ENCODE peak calls at places on chromosomes 12 and 14, in four cellular contexts. Q, C, W and D are unnamed samples.

GRCh38 chr14:40656301-40656700 is 950.4 kb upstream of the LRFN5 start:
- DNase-seq in Q (no peak), W (no peak), C (no peak), D (no peak)

GRCh38 chr12:76455582-76456345 is 103.8 kb downstream of the OSBPL8 start:
- DNase-seq in W (peak), Q (no peak), C (no peak), D (no peak)

GRCh38 chr12:11500222-11500860 is 105.0 kb upstream of the PRB2 start:
- DNase-seq in Q (peak), W (peak), C (peak), D (peak)

GRCh38 chr12:11706509-11707331 is 57.2 kb downstream of the ETV6 start:
- DNase-seq in W (no peak), Q (no peak), C (no peak), D (no peak)

GRCh38 chr12:13609874-13610273 is 371.5 kb downstream of the GRIN2B start:
- DNase-seq in C (no peak), Q (no peak), W (no peak), D (no peak)

GRCh38 chr12:124565071-124565491 is 2.3 kb downstream of the NCOR2 start:
- DNase-seq in Q (no peak), W (peak), C (no peak), D (no peak)

GRCh38 chr14:82872494-82872893 is 1338.8 kb upstream of the SEL1L start:
- DNase-seq in Q (no peak), C (no peak), W (no peak), D (no peak)

GRCh38 chr12:47075192-47076084 is 4.0 kb upstream of the PCED1B start:
- DNase-seq in W (no peak), Q (no peak), C (no peak), D (no peak)

GRCh38 chr14:78700236-78700635 is 530.1 kb downstream of the NRXN3 start:
- DNase-seq in C (no peak), Q (no peak), W (no peak), D (no peak)

GRCh38 chr14:49893309-49894213 is 679 bp downstream of the ARF6 start:
- DNase-seq in W (peak), Q (peak), C (peak), D (peak)

GRCh38 chr14:99602054-99602787 is 1.8 kb downstream of the CCDC85C start:
- DNase-seq in W (no peak), Q (no peak), C (no peak), D (no peak)

GRCh38 chr14:30679032-30679431 is 56.9 kb downstream of the SCFD1 start:
- DNase-seq in C (no peak), W (no peak), Q (no peak), D (no peak)

GRCh38 chr14:30680036-30680435 is 57.9 kb downstream of the SCFD1 start:
- DNase-seq in W (no peak), Q (no peak), C (no peak), D (no peak)

GRCh38 chr14:30681752-30682355 is 59.7 kb downstream of the SCFD1 start:
- DNase-seq in C (no peak), W (no peak), Q (no peak), D (no peak)
- TF ChIP-seq CTCF in C (no peak), W (peak), Q (peak), D (no peak)

GRCh38 chr12:112196476-112196875 is 71.1 kb downstream of the TRAFD1 start:
- DNase-seq in Q (no peak), W (peak), C (no peak), D (no peak)

GRCh38 chr12:112194601-112195247 is 69.4 kb downstream of the TRAFD1 start:
- DNase-seq in C (no peak), Q (no peak), W (no peak), D (no peak)

GRCh38 chr12:112199136-112199535 is 73.8 kb downstream of the TRAFD1 start:
- DNase-seq in C (no peak), Q (no peak), W (no peak), D (no peak)

GRCh38 chr12:112192475-112192874 is 67.1 kb downstream of the TRAFD1 start:
- DNase-seq in W (no peak), Q (no peak), C (no peak), D (no peak)

DNA sequence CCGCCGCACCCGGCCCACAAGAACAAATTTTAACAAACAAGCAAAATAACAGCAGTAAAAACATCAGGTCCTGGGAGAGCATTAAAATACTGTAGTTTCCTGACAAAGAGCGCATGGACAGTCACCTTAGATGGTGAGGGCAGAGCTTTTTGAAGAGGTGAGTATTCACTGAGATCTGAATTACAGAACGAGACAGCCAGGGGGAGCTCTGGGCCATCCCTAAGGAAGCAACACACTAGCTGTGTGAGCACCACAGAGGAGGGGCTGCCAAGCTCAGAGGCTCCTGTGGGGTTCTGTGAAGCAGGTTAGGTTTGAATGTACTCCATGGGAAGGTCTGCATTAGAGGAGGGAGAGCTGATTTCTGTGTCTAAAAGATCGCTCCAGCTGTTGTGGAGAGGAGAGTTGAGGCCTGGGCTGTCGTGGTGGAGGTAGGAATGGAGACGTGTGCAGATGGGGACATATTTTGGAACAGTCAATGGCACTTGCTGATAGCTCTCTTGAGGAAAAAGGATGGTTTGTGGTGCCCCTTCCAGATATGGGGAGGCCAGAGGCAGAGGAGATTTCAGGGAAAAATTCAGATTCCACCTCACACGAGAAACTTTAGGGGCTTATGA is 72.9 kb downstream of the TRAFD1 start:
- DNase-seq in C (no peak), Q (peak), W (peak), D (no peak)
- TF ChIP-seq CTCF in C (no peak), Q (peak), W (peak), D (peak)

GRCh38 chr12:22665476-22665875 is 40.5 kb downstream of the ETNK1 start:
- DNase-seq in Q (no peak), W (no peak), C (no peak), D (no peak)
- TF ChIP-seq CTCF in Q (no peak), W (no peak), C (no peak), D (no peak)

DNA sequence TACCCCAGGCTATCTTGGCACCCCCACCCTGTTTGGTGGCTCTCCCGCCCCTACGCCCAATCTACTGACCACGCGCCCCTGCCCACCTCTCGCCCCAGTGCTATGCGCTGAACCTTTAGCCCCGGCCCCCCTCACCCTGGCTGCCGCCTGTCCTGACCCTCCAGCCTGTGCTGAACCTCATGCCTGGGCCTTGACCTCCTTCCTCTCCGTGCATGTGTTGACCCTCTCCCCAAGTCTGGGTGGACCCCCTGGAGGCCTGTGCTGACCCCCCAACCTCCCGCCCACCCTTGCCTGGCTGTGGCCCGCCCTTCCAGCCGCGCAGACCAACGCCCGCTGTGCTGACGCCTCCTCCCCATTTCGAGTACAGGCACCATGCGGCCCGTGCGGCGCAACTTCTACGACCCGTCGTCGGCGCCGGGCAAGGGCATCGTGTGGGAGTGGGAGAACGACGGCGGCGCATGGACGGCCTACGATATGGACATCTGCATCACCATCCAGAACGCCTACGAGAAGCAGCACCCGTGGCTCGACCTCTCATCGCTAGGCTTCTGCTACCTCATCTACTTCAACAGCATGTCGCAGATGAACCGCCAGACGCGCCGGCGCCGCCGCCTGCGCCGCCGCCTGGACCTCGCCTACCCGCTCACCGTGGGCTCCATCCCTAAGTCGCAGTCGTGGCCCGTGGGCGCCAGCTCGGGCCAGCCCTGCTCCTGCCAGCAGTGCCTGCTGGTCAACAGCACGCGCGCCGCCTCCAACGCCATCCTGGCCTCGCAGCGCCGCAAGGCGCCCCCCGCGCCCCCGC is 20.7 kb downstream of the DTX1 start:
- DNase-seq in W (no peak), Q (no peak), C (no peak), D (no peak)
- TF ChIP-seq CTCF in W (no peak), Q (no peak), C (no peak), D (no peak)

GRCh38 chr14:24079521-24080141 is 8.3 kb downstream of the CPNE6 start:
- DNase-seq in Q (no peak), C (no peak), W (no peak), D (no peak)
- TF ChIP-seq CTCF in Q (no peak), C (no peak), W (no peak), D (no peak)